ENCODE peak calls at places on chromosomes 13 and 19, in five cellular contexts. N, A, G, Y and W are unnamed samples.

GRCh38 chr19:49355890-49356289 is 6.3 kb downstream of the TEAD2 start:
- DNase-seq in N (no peak), A (no peak), G (no peak), Y (no peak), W (no peak)

GRCh38 chr13:32811297-32811800 is 204.9 kb upstream of the KL start:
- DNase-seq in N (no peak), A (no peak), G (no peak), Y (no peak), W (no peak)

GRCh38 chr13:28754698-28755545 is 36.2 kb upstream of the SLC46A3 start:
- DNase-seq in N (no peak), A (no peak), G (no peak), Y (no peak), W (no peak)

GRCh38 chr13:32538234-32538620 is 368 bp downstream of the N4BP2L2 start:
- DNase-seq in N (no peak), A (peak), G (peak), Y (peak), W (peak)

GRCh38 chr19:45103625-45104319 is 10.8 kb downstream of the PPP1R37 start:
- DNase-seq in N (no peak), A (no peak), G (no peak), Y (no peak), W (no peak)

GRCh38 chr19:7989071-7989575 is 16.3 kb downstream of the ELAVL1 start:
- DNase-seq in N (no peak), A (no peak), G (no peak), Y (no peak), W (no peak)

GRCh38 chr19:1112254-1113208 is 8.7 kb downstream of the GPX4 start:
- DNase-seq in N (no peak), A (no peak), G (no peak), Y (peak), W (no peak)

GRCh38 chr13:40383132-40383531 is 283.3 kb downstream of the FOXO1 start:
- DNase-seq in N (no peak), A (no peak), G (no peak), Y (no peak), W (no peak)

GRCh38 chr13:46181799-46182490 is at the start of gene LCP1:
- DNase-seq in N (peak), A (no peak), G (no peak), Y (no peak), W (no peak)

GRCh38 chr13:35356572-35356971 is 119.9 kb downstream of the MAB21L1 start:
- DNase-seq in N (no peak), A (no peak), G (no peak), Y (no peak), W (no peak)

GRCh38 chr13:30715837-30716236 is 19.5 kb upstream of the ALOX5AP start:
- DNase-seq in N (no peak), A (peak), G (no peak), Y (no peak), W (no peak)

GRCh38 chr19:48445256-48445605 is 552 bp upstream of the GRWD1 start:
- DNase-seq in N (no peak), A (no peak), G (peak), Y (no peak), W (no peak)

GRCh38 chr13:99075268-99076191 is 97.7 kb upstream of the DOCK9 start:
- DNase-seq in N (no peak), A (peak), G (no peak), Y (no peak), W (no peak)

GRCh38 chr19:4738734-4739133 is 15.1 kb upstream of the DPP9 start:
- DNase-seq in N (no peak), A (no peak), G (no peak), Y (no peak), W (no peak)

GRCh38 chr13:113061271-113061625 is 44.3 kb upstream of the F7 start:
- DNase-seq in N (no peak), A (no peak), G (peak), Y (no peak), W (no peak)

GRCh38 chr13:70732611-70733010 is 624.4 kb upstream of the KLHL1 start:
- DNase-seq in N (no peak), A (no peak), G (no peak), Y (no peak), W (no peak)

GRCh38 chr13:98807774-98808173 is 55.3 kb upstream of the SLC15A1 start:
- DNase-seq in N (no peak), A (no peak), G (no peak), Y (no peak), W (no peak)

GRCh38 chr13:36370108-36370429 is 23.9 kb upstream of the SPART start:
- DNase-seq in N (no peak), A (no peak), G (peak), Y (no peak), W (no peak)

GRCh38 chr19:55166530-55167268 is at the start of gene DNAAF3:
- DNase-seq in N (peak), A (peak), G (peak), Y (peak), W (peak)

GRCh38 chr19:47432091-47432490 is 12.8 kb upstream of the MEIS3 start:
- DNase-seq in N (no peak), A (no peak), G (no peak), Y (no peak), W (no peak)

GRCh38 chr19:47432499-47432898 is 13.2 kb upstream of the MEIS3 start:
- DNase-seq in N (no peak), A (no peak), G (no peak), Y (no peak), W (no peak)

GRCh38 chr19:47428177-47428894 is 9.0 kb upstream of the MEIS3 start:
- DNase-seq in N (no peak), A (no peak), G (peak), Y (peak), W (peak)

GRCh38 chr19:47429140-47429793 is 9.9 kb upstream of the MEIS3 start:
- DNase-seq in N (no peak), A (no peak), G (no peak), Y (no peak), W (no peak)

DNA sequence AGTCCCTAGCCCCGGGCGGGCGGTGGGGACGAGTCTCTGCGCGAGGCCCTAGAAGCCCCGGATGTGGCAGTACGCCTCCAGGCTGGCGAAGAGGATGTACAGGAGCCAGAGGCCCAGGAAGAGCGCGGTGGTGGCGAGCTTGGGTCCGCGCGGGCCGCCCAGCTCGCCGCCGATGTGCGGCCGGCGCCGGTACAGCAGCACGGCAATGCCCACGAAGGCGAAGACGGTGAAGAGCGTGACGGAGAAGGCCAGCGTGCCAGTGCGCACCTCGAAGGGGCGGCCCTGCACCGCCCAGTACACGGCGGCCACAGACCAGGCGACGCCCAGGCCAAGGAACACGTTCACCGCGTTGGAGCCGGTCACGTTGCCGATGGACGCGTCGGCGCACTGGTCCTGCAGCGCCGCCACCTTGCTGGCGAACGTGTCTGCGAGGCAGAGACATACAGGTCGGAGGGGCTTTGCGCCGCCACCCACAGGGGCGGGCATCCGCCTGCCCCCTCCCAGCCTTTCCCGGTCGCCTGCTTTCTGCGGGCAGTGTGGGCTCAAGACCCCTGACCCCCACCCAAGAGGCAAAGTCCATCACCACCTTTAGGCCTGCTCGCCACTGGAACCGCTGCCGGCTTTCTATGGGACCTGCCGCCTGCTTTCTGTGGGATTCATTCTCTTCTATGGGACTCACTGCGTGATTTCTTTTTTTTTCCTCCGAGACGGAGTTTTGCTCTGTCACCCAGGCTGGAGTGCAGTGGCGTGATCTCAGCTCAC is 10.9 kb upstream of the MEIS3 start:
- DNase-seq in N (no peak), A (no peak), G (no peak), Y (peak), W (no peak)
- TF ChIP-seq CTCF in N (no peak), A (no peak), G (no peak), Y (peak), W (peak)

GRCh38 chr19:22600690-22601648 is 33.2 kb upstream of the ZNF492 start:
- DNase-seq in N (no peak), A (no peak), G (no peak), Y (no peak), W (no peak)
- TF ChIP-seq CTCF in N (no peak), A (no peak), G (no peak), Y (no peak), W (no peak)

GRCh38 chr19:58022283-58022660 is 11.6 kb upstream of the ZSCAN1 start:
- DNase-seq in N (no peak), A (no peak), G (no peak), Y (no peak), W (no peak)
- TF ChIP-seq CTCF in N (no peak), A (no peak), G (no peak), Y (no peak), W (no peak)

DNA sequence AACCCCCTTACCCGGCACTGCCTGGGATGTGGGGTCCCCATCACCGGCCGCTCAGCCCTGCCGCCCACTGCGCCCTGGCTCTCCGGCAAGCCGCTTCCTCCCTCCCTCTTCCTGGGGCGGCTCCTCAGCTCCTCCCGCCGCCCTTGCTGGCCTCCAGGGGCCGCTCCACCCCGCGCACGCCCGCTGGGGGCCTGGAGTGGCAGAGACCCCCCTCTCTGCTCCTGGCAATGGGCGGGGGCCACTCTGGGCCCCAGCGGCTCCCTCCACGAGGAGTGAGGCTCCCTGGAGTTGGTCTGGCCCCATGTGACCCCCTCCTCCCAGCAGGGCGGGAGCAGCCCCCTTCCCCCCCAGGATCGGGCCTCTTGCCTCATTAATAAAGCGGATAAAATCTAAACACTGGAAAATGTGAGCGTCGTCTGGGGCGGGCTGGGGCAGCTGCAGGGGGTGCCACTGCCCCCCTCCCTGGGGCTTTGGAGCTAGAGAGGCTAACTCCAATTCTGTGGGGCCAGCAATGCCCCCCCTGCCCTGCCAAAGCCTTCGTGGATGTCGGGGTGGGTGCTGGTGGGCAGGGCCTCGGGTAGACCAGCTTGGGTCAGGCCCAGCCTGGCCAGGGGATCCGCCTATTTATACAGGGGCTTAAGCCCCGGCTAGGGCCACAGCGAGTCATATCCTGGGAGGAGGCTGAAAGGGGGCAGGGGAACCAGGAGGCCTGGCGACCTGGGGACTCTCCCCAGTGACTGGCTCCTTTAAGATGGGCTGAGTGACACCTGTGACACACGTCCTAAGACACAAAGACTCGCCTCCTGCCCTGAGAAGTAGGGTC is at the start of gene PTGER1:
- DNase-seq in N (no peak), A (no peak), G (no peak), Y (no peak), W (no peak)
- TF ChIP-seq CTCF in N (no peak), A (no peak), G (peak), Y (no peak), W (peak)

GRCh38 chr19:13029893-13030292 is 34.6 kb downstream of the NFIX start:
- DNase-seq in N (no peak), A (no peak), G (peak), Y (no peak), W (no peak)
- TF ChIP-seq CTCF in N (peak), A (peak), G (peak), Y (no peak), W (peak)

GRCh38 chr19:40603071-40603718 is 2.0 kb downstream of the LTBP4 start:
- DNase-seq in N (no peak), A (peak), G (no peak), Y (no peak), W (no peak)

GRCh38 chr19:40604647-40605200 is 3.6 kb downstream of the LTBP4 start:
- DNase-seq in N (no peak), A (peak), G (no peak), Y (no peak), W (no peak)

GRCh38 chr19:40607311-40607871 is 6.2 kb downstream of the LTBP4 start:
- DNase-seq in N (no peak), A (no peak), G (no peak), Y (no peak), W (no peak)

GRCh38 chr19:40603719-40604646 is 2.8 kb downstream of the LTBP4 start:
- DNase-seq in N (peak), A (peak), G (peak), Y (peak), W (peak)

GRCh38 chr19:40605201-40605971 is 4.2 kb downstream of the LTBP4 start:
- DNase-seq in N (no peak), A (peak), G (no peak), Y (peak), W (no peak)
- TF ChIP-seq CTCF in N (peak), A (no peak), G (peak), Y (no peak), W (no peak)

DNA sequence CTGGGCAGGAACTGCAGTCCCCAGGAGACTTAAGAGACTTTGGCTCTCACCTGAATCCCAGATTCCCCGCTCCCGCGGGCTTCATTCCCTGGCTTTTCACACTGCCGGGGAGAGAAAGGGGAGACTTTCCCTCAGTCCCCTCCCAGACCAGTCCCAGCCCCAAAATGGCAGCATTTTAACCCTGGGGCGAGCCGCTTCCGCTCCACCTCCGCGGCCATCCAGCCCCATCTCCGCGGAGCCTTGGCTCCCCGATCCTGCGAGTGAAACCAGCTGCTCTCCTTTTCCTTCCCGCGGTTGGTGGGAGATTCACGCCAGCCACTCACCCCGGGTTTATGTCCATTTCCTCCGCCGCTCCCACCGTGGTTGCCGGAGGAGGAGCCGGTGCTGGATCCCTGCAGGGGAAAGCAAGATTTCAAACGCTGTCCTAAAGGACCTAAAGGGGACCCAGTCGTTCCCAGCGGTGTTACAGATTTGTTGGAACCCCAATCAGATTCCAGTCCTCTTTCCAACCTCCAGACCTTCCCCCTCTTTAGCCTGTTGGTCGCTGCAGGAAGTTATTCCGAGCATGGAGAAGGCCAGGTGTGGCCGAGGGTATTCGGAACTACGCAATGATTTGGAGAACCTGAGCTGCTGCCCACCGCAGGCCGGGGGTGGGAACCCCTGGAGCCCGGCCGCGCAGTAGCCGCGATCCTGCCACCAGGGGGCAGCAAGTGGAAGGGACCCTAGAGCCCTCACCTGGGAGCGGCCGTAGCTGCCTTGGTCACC is 3.4 kb downstream of the DMKN start:
- DNase-seq in N (no peak), A (no peak), G (peak), Y (peak), W (peak)
- TF ChIP-seq CTCF in N (peak), A (peak), G (peak), Y (peak), W (peak)